ENCODE peak calls at places on chromosomes 12 and 14, in seven cellular contexts. One of them, this sample, is unnamed.

GRCh38 chr14:31660728-31661127 is 99.5 kb downstream of the NUBPL start:
- DNase-seq in uterus: no peak
- DNase-seq in RWPE1: no peak
- DNase-seq in esophagus squamous epithelium: no peak
- DNase-seq in CD4-positive, alpha-beta T cell: no peak
- DNase-seq in H9: no peak
- DNase-seq in A549: no peak
- DNase-seq in this sample: no peak

GRCh38 chr14:53912121-53912520 is 44.5 kb downstream of the BMP4 start:
- DNase-seq in H9: no peak
- DNase-seq in A549: no peak
- DNase-seq in esophagus squamous epithelium: no peak
- DNase-seq in RWPE1: no peak
- DNase-seq in CD4-positive, alpha-beta T cell: no peak
- DNase-seq in uterus: no peak
- DNase-seq in this sample: no peak

GRCh38 chr14:104175811-104176210 is 37.4 kb downstream of the KIF26A start:
- DNase-seq in A549: no peak
- DNase-seq in RWPE1: no peak
- DNase-seq in uterus: no peak
- DNase-seq in CD4-positive, alpha-beta T cell: no peak
- DNase-seq in H9: no peak
- DNase-seq in esophagus squamous epithelium: no peak
- DNase-seq in this sample: no peak

GRCh38 chr14:102749833-102750775 is 27.1 kb upstream of the TRAF3 start:
- DNase-seq in esophagus squamous epithelium: no peak
- DNase-seq in RWPE1: no peak
- DNase-seq in A549: no peak
- DNase-seq in H9: peak
- DNase-seq in CD4-positive, alpha-beta T cell: no peak
- DNase-seq in uterus: no peak
- DNase-seq in this sample: no peak

GRCh38 chr12:124469193-124469888 is 98.1 kb downstream of the NCOR2 start:
- DNase-seq in esophagus squamous epithelium: no peak
- DNase-seq in uterus: no peak
- DNase-seq in RWPE1: no peak
- DNase-seq in CD4-positive, alpha-beta T cell: peak
- DNase-seq in H9: peak
- DNase-seq in A549: no peak
- DNase-seq in this sample: no peak

GRCh38 chr14:63773504-63773903 is 45.6 kb upstream of the SGPP1 start:
- DNase-seq in CD4-positive, alpha-beta T cell: no peak
- DNase-seq in uterus: no peak
- DNase-seq in A549: no peak
- DNase-seq in RWPE1: peak
- DNase-seq in esophagus squamous epithelium: no peak
- DNase-seq in H9: no peak
- DNase-seq in this sample: no peak

GRCh38 chr12:7915911-7916403 is 20.0 kb downstream of the SLC2A3 start:
- DNase-seq in esophagus squamous epithelium: no peak
- DNase-seq in H9: peak
- DNase-seq in A549: no peak
- DNase-seq in RWPE1: no peak
- DNase-seq in CD4-positive, alpha-beta T cell: no peak
- DNase-seq in uterus: no peak
- DNase-seq in this sample: no peak

GRCh38 chr14:93957751-93958566 is 18.4 kb downstream of the ASB2 start:
- DNase-seq in uterus: no peak
- DNase-seq in A549: no peak
- DNase-seq in esophagus squamous epithelium: no peak
- DNase-seq in RWPE1: no peak
- DNase-seq in CD4-positive, alpha-beta T cell: no peak
- DNase-seq in H9: no peak
- DNase-seq in this sample: no peak

GRCh38 chr14:47674546-47675238 is 713 bp downstream of the MDGA2 start:
- DNase-seq in esophagus squamous epithelium: no peak
- DNase-seq in H9: peak
- DNase-seq in uterus: no peak
- DNase-seq in RWPE1: no peak
- DNase-seq in A549: no peak
- DNase-seq in CD4-positive, alpha-beta T cell: no peak
- DNase-seq in this sample: no peak

GRCh38 chr14:101594511-101595148 is 33.3 kb downstream of the DIO3 start:
- DNase-seq in H9: no peak
- DNase-seq in RWPE1: no peak
- DNase-seq in uterus: no peak
- DNase-seq in CD4-positive, alpha-beta T cell: no peak
- DNase-seq in esophagus squamous epithelium: no peak
- DNase-seq in A549: no peak
- DNase-seq in this sample: no peak

GRCh38 chr12:112321277-112321676 is 61.0 kb downstream of the HECTD4 start:
- DNase-seq in RWPE1: no peak
- DNase-seq in H9: no peak
- DNase-seq in esophagus squamous epithelium: no peak
- DNase-seq in A549: no peak
- DNase-seq in uterus: no peak
- DNase-seq in CD4-positive, alpha-beta T cell: no peak
- DNase-seq in this sample: no peak

GRCh38 chr12:20546267-20546666 is 148.9 kb upstream of the SLCO1C1 start:
- DNase-seq in CD4-positive, alpha-beta T cell: no peak
- DNase-seq in H9: no peak
- DNase-seq in RWPE1: no peak
- DNase-seq in uterus: no peak
- DNase-seq in A549: no peak
- DNase-seq in esophagus squamous epithelium: no peak
- DNase-seq in this sample: no peak

GRCh38 chr12:112973712-112974305 is 4.5 kb upstream of the OAS2 start:
- DNase-seq in uterus: no peak
- DNase-seq in H9: no peak
- DNase-seq in RWPE1: no peak
- DNase-seq in A549: no peak
- DNase-seq in esophagus squamous epithelium: no peak
- DNase-seq in CD4-positive, alpha-beta T cell: no peak
- DNase-seq in this sample: no peak

GRCh38 chr14:70448633-70449032 is 3.3 kb upstream of the ADAM21 start:
- DNase-seq in A549: no peak
- DNase-seq in CD4-positive, alpha-beta T cell: no peak
- DNase-seq in H9: no peak
- DNase-seq in RWPE1: no peak
- DNase-seq in uterus: no peak
- DNase-seq in esophagus squamous epithelium: no peak
- DNase-seq in this sample: no peak

GRCh38 chr14:89182326-89182725 is 234.7 kb downstream of the FOXN3 start:
- DNase-seq in CD4-positive, alpha-beta T cell: no peak
- DNase-seq in H9: no peak
- DNase-seq in A549: no peak
- DNase-seq in RWPE1: no peak
- DNase-seq in esophagus squamous epithelium: no peak
- DNase-seq in uterus: no peak
- DNase-seq in this sample: no peak

GRCh38 chr12:106709068-106709511 is 65.4 kb upstream of the RIC8B start:
- DNase-seq in A549: peak
- DNase-seq in RWPE1: no peak
- DNase-seq in esophagus squamous epithelium: no peak
- DNase-seq in uterus: no peak
- DNase-seq in H9: no peak
- DNase-seq in CD4-positive, alpha-beta T cell: no peak
- DNase-seq in this sample: no peak

GRCh38 chr12:130583800-130584199 is 132.3 kb downstream of the RIMBP2 start:
- DNase-seq in esophagus squamous epithelium: no peak
- DNase-seq in CD4-positive, alpha-beta T cell: no peak
- DNase-seq in H9: no peak
- DNase-seq in uterus: no peak
- DNase-seq in A549: no peak
- DNase-seq in RWPE1: no peak
- DNase-seq in this sample: no peak

GRCh38 chr12:7144414-7145120 is 14.4 kb downstream of the CLSTN3 start:
- DNase-seq in esophagus squamous epithelium: no peak
- DNase-seq in CD4-positive, alpha-beta T cell: no peak
- DNase-seq in RWPE1: peak
- DNase-seq in uterus: no peak
- DNase-seq in A549: peak
- DNase-seq in H9: no peak
- DNase-seq in this sample: no peak

GRCh38 chr12:70936414-70936813 is 15.9 kb upstream of the PTPRR start:
- DNase-seq in CD4-positive, alpha-beta T cell: no peak
- DNase-seq in H9: no peak
- DNase-seq in RWPE1: no peak
- DNase-seq in A549: no peak
- DNase-seq in uterus: no peak
- DNase-seq in esophagus squamous epithelium: no peak
- DNase-seq in this sample: no peak

GRCh38 chr12:85057370-85057963 is 21.3 kb downstream of the LRRIQ1 start:
- DNase-seq in RWPE1: peak
- DNase-seq in A549: peak
- DNase-seq in esophagus squamous epithelium: no peak
- DNase-seq in uterus: no peak
- DNase-seq in H9: peak
- DNase-seq in CD4-positive, alpha-beta T cell: no peak
- DNase-seq in this sample: no peak

GRCh38 chr14:53850714-53851296 is 105.8 kb downstream of the BMP4 start:
- DNase-seq in A549: peak
- DNase-seq in H9: no peak
- DNase-seq in esophagus squamous epithelium: no peak
- DNase-seq in uterus: no peak
- DNase-seq in RWPE1: peak
- DNase-seq in CD4-positive, alpha-beta T cell: no peak
- DNase-seq in this sample: no peak

GRCh38 chr14:76574416-76574815 is 186.9 kb upstream of the VASH1 start:
- DNase-seq in CD4-positive, alpha-beta T cell: no peak
- DNase-seq in H9: no peak
- DNase-seq in uterus: no peak
- DNase-seq in RWPE1: no peak
- DNase-seq in esophagus squamous epithelium: no peak
- DNase-seq in A549: no peak
- DNase-seq in this sample: no peak

GRCh38 chr12:53078425-53079225 is 565 bp downstream of the SPRYD3 start:
- DNase-seq in RWPE1: no peak
- DNase-seq in esophagus squamous epithelium: no peak
- DNase-seq in A549: no peak
- DNase-seq in H9: no peak
- DNase-seq in uterus: no peak
- DNase-seq in CD4-positive, alpha-beta T cell: peak
- DNase-seq in this sample: no peak

GRCh38 chr14:75200451-75200850 is 24.0 kb upstream of the TMED10 start:
- DNase-seq in RWPE1: peak
- DNase-seq in H9: peak
- DNase-seq in A549: no peak
- DNase-seq in uterus: no peak
- DNase-seq in CD4-positive, alpha-beta T cell: no peak
- DNase-seq in esophagus squamous epithelium: no peak
- DNase-seq in this sample: no peak

GRCh38 chr12:88578274-88578673 is 2.0 kb downstream of the KITLG start:
- DNase-seq in RWPE1: no peak
- DNase-seq in H9: no peak
- DNase-seq in esophagus squamous epithelium: no peak
- DNase-seq in CD4-positive, alpha-beta T cell: no peak
- DNase-seq in uterus: no peak
- DNase-seq in A549: no peak
- DNase-seq in this sample: no peak
- H3K27ac ChIP-seq in RWPE1: no peak
- H3K27ac ChIP-seq in H9: no peak
- H3K27ac ChIP-seq in esophagus squamous epithelium: peak
- H3K27ac ChIP-seq in CD4-positive, alpha-beta T cell: no peak
- H3K27ac ChIP-seq in uterus: peak
- H3K27ac ChIP-seq in A549: peak
- H3K27ac ChIP-seq in this sample: peak

GRCh38 chr12:68623984-68624383 is 13.3 kb downstream of the RAP1B start:
- DNase-seq in H9: no peak
- DNase-seq in CD4-positive, alpha-beta T cell: no peak
- DNase-seq in A549: no peak
- DNase-seq in RWPE1: no peak
- DNase-seq in uterus: no peak
- DNase-seq in esophagus squamous epithelium: no peak
- DNase-seq in this sample: no peak
- TF ChIP-seq CTCF in H9: no peak
- TF ChIP-seq CTCF in CD4-positive, alpha-beta T cell: no peak
- TF ChIP-seq CTCF in A549: no peak
- TF ChIP-seq CTCF in RWPE1: no peak
- TF ChIP-seq CTCF in uterus: no peak
- TF ChIP-seq CTCF in esophagus squamous epithelium: no peak
- TF ChIP-seq CTCF in this sample: no peak

DNA sequence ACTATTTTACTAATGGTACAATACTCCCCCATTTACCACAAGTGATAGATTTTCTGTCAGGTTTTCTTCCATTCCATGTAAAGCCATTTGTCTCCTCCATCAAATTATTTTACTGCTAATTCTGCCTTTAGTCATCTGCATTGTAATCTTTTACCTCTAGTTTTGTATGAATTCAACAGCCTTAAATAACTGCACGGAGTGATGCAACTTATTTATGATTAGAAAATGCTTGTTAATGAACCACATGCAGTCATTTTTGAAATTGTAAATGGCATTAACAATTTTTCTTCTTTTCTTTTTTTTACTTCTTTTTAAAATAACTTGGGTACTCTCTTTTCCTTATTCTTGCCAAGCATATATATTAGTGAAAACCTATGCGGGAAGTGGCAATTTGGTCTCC is 71.5 kb downstream of the RESF1 start:
- DNase-seq in H9: no peak
- DNase-seq in uterus: no peak
- DNase-seq in RWPE1: no peak
- DNase-seq in esophagus squamous epithelium: no peak
- DNase-seq in CD4-positive, alpha-beta T cell: no peak
- DNase-seq in A549: no peak
- DNase-seq in this sample: no peak
- H3K27ac ChIP-seq in H9: no peak
- H3K27ac ChIP-seq in uterus: no peak
- H3K27ac ChIP-seq in RWPE1: no peak
- H3K27ac ChIP-seq in esophagus squamous epithelium: no peak
- H3K27ac ChIP-seq in CD4-positive, alpha-beta T cell: no peak
- H3K27ac ChIP-seq in A549: no peak
- H3K27ac ChIP-seq in this sample: no peak

GRCh38 chr12:66354291-66354690 is 52.0 kb downstream of the HELB start:
- DNase-seq in uterus: no peak
- DNase-seq in RWPE1: no peak
- DNase-seq in CD4-positive, alpha-beta T cell: no peak
- DNase-seq in A549: no peak
- DNase-seq in H9: no peak
- DNase-seq in esophagus squamous epithelium: no peak
- DNase-seq in this sample: no peak

GRCh38 chr12:66352899-66353298 is 50.6 kb downstream of the HELB start:
- DNase-seq in esophagus squamous epithelium: no peak
- DNase-seq in RWPE1: no peak
- DNase-seq in H9: no peak
- DNase-seq in uterus: no peak
- DNase-seq in A549: no peak
- DNase-seq in CD4-positive, alpha-beta T cell: no peak
- DNase-seq in this sample: no peak

GRCh38 chr12:66351301-66351700 is 49.0 kb downstream of the HELB start:
- DNase-seq in RWPE1: no peak
- DNase-seq in A549: no peak
- DNase-seq in esophagus squamous epithelium: no peak
- DNase-seq in H9: no peak
- DNase-seq in uterus: no peak
- DNase-seq in CD4-positive, alpha-beta T cell: no peak
- DNase-seq in this sample: no peak

DNA sequence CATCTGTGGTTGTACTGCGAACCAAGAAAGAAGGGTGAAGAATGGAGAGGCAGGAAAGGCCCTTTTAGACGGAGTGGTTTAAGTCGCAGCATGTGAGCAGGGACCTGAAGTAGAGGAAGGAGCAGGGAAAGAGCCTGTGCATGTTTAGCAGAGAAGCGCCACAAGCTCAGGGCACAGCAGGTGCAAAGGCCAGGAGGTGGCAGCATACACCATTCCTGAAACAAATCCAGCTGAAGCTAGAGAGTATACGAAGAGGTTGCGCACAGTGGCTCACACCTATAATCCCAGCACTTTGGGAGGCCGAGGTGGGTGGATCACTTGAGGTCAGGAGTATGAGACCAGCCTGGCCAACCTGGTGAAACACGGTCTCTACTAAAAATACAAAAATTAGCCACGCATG is 49.9 kb downstream of the HELB start:
- DNase-seq in esophagus squamous epithelium: no peak
- DNase-seq in uterus: no peak
- DNase-seq in RWPE1: no peak
- DNase-seq in CD4-positive, alpha-beta T cell: no peak
- DNase-seq in H9: peak
- DNase-seq in A549: no peak
- DNase-seq in this sample: peak
- TF ChIP-seq CTCF in esophagus squamous epithelium: peak
- TF ChIP-seq CTCF in uterus: no peak
- TF ChIP-seq CTCF in RWPE1: peak
- TF ChIP-seq CTCF in CD4-positive, alpha-beta T cell: no peak
- TF ChIP-seq CTCF in H9: peak
- TF ChIP-seq CTCF in A549: peak
- TF ChIP-seq CTCF in this sample: no peak